ENCODE peak calls at places on chromosomes 16 and 17, in five cellular contexts. K, A, D, C and S are unnamed samples.

GRCh38 chr16:11410382-11411058 is 65.3 kb downstream of the RMI2 start:
- DNase-seq in A (no peak), D (no peak), K (no peak), C (no peak), S (no peak)

GRCh38 chr17:65405563-65405962 is 155.9 kb downstream of the AXIN2 start:
- DNase-seq in K (no peak), C (no peak), A (no peak), D (no peak), S (no peak)

GRCh38 chr16:23510154-23510914 is at the start of gene GGA2:
- DNase-seq in K (peak), C (peak), D (peak), A (peak), S (peak)

GRCh38 chr17:52388941-52389340 is 230.4 kb upstream of the CA10 start:
- DNase-seq in A (no peak), K (no peak), C (no peak), D (no peak), S (no peak)

GRCh38 chr16:29990883-29991570 is 4.4 kb downstream of the HIRIP3 start:
- DNase-seq in K (no peak), A (no peak), D (no peak), C (no peak), S (no peak)

GRCh38 chr17:64780096-64781012 is 118.2 kb upstream of the SMURF2 start:
- DNase-seq in D (peak), C (no peak), K (peak), A (peak), S (peak)

GRCh38 chr17:29613371-29613837 is 9.3 kb downstream of the CORO6 start:
- DNase-seq in D (peak), C (no peak), A (peak), K (peak), S (no peak)

GRCh38 chr16:30030011-30030685 is 923 bp downstream of the TLCD3B start:
- DNase-seq in C (no peak), A (no peak), K (no peak), D (no peak), S (no peak)

GRCh38 chr17:33664116-33664840 is 371.2 kb upstream of the ASIC2 start:
- DNase-seq in D (no peak), C (no peak), A (no peak), K (no peak), S (no peak)

GRCh38 chr17:78348055-78348745 is 11.7 kb downstream of the SOCS3 start:
- DNase-seq in A (no peak), D (no peak), C (no peak), K (no peak), S (no peak)

GRCh38 chr17:78252111-78252634 is 20.7 kb downstream of the TMEM235 start:
- DNase-seq in K (no peak), A (no peak), C (no peak), D (peak), S (no peak)

GRCh38 chr16:321532-321931 is 31.0 kb downstream of the AXIN1 start:
- DNase-seq in K (no peak), A (no peak), C (no peak), D (no peak), S (no peak)

GRCh38 chr16:85902366-85903155 is 3.6 kb downstream of the IRF8 start:
- DNase-seq in D (peak), A (no peak), C (no peak), K (no peak), S (no peak)

GRCh38 chr16:66049865-66050264 is 316.6 kb upstream of the CDH5 start:
- DNase-seq in A (no peak), C (no peak), K (no peak), D (no peak), S (no peak)

GRCh38 chr17:28366605-28367004 is 1.6 kb upstream of the SEBOX start:
- DNase-seq in D (no peak), A (no peak), C (no peak), K (no peak), S (no peak)

GRCh38 chr17:34299918-34300600 is 14.5 kb downstream of the CCL11 start:
- DNase-seq in D (no peak), K (peak), A (no peak), C (no peak), S (no peak)

GRCh38 chr17:876272-876671 is 94.1 kb downstream of the MRM3 start:
- DNase-seq in A (no peak), C (no peak), D (peak), K (no peak), S (no peak)

GRCh38 chr17:44971776-44972483 is 3.8 kb upstream of the C1QL1 start:
- DNase-seq in K (peak), C (no peak), D (no peak), A (peak), S (no peak)

GRCh38 chr16:17414916-17415315 is 55.8 kb downstream of the XYLT1 start:
- DNase-seq in A (no peak), D (no peak), C (no peak), K (no peak), S (no peak)

GRCh38 chr16:74472010-74472409 is 50.7 kb upstream of the CLEC18B start:
- DNase-seq in C (no peak), D (no peak), K (no peak), A (no peak), S (no peak)

GRCh38 chr17:61314368-61315078 is 85.1 kb upstream of the TBX2 start:
- DNase-seq in K (peak), A (no peak), C (no peak), D (no peak), S (no peak)